ENCODE peak calls at places on chromosomes 7 and 10, in four cellular contexts. One of them, this sample, is unnamed.

GRCh38 chr7:69598487-69599148 is 343 bp downstream of the AUTS2 start:
- DNase-seq in body of pancreas: no peak
- DNase-seq in glomerular endothelial cell: no peak
- DNase-seq in activated CD4-positive, alpha-beta T cell treated with anti-CD3 and anti-CD28 coated beads, Interleukin-2, amount 50 U/mL, for 1 hour: no peak
- DNase-seq in this sample: no peak

GRCh38 chr7:96089511-96089910 is 232.4 kb downstream of the SLC25A13 start:
- DNase-seq in body of pancreas: no peak
- DNase-seq in glomerular endothelial cell: no peak
- DNase-seq in activated CD4-positive, alpha-beta T cell treated with anti-CD3 and anti-CD28 coated beads, Interleukin-2, amount 50 U/mL, for 1 hour: no peak
- DNase-seq in this sample: no peak

GRCh38 chr10:6049031-6049400 is 13.2 kb downstream of the IL2RA start:
- DNase-seq in body of pancreas: no peak
- DNase-seq in glomerular endothelial cell: no peak
- DNase-seq in activated CD4-positive, alpha-beta T cell treated with anti-CD3 and anti-CD28 coated beads, Interleukin-2, amount 50 U/mL, for 1 hour: no peak
- DNase-seq in this sample: no peak

GRCh38 chr10:129800796-129801340 is 163.2 kb downstream of the EBF3 start:
- DNase-seq in body of pancreas: no peak
- DNase-seq in glomerular endothelial cell: no peak
- DNase-seq in activated CD4-positive, alpha-beta T cell treated with anti-CD3 and anti-CD28 coated beads, Interleukin-2, amount 50 U/mL, for 1 hour: no peak
- DNase-seq in this sample: no peak

GRCh38 chr10:126905776-126906703 is 812 bp downstream of the DOCK1 start:
- DNase-seq in body of pancreas: peak; percentile 25
- DNase-seq in glomerular endothelial cell: no peak
- DNase-seq in activated CD4-positive, alpha-beta T cell treated with anti-CD3 and anti-CD28 coated beads, Interleukin-2, amount 50 U/mL, for 1 hour: no peak
- DNase-seq in this sample: no peak

GRCh38 chr10:79404231-79404609 is 41.2 kb downstream of the ZCCHC24 start:
- DNase-seq in body of pancreas: peak; percentile 54
- DNase-seq in glomerular endothelial cell: no peak
- DNase-seq in activated CD4-positive, alpha-beta T cell treated with anti-CD3 and anti-CD28 coated beads, Interleukin-2, amount 50 U/mL, for 1 hour: no peak
- DNase-seq in this sample: no peak

GRCh38 chr7:133081119-133081604 is 728 bp downstream of the CHCHD3 start:
- DNase-seq in body of pancreas: peak; percentile 6
- DNase-seq in glomerular endothelial cell: no peak
- DNase-seq in activated CD4-positive, alpha-beta T cell treated with anti-CD3 and anti-CD28 coated beads, Interleukin-2, amount 50 U/mL, for 1 hour: no peak
- DNase-seq in this sample: no peak

GRCh38 chr7:104857458-104858425 is 156.3 kb upstream of the KMT2E start:
- DNase-seq in body of pancreas: no peak
- DNase-seq in glomerular endothelial cell: no peak
- DNase-seq in activated CD4-positive, alpha-beta T cell treated with anti-CD3 and anti-CD28 coated beads, Interleukin-2, amount 50 U/mL, for 1 hour: no peak
- DNase-seq in this sample: no peak

GRCh38 chr7:25859412-25859704 is 292.6 kb upstream of the NFE2L3 start:
- DNase-seq in body of pancreas: no peak
- DNase-seq in glomerular endothelial cell: no peak
- DNase-seq in activated CD4-positive, alpha-beta T cell treated with anti-CD3 and anti-CD28 coated beads, Interleukin-2, amount 50 U/mL, for 1 hour: no peak
- DNase-seq in this sample: no peak

This sample was measured in pulmonary artery endothelial cell.